ENCODE peak calls at places on chromosomes 7 and 10, in four cellular contexts. Z is PC-3, G is mesenchymal stem cell, X is IMR-90. D is an unnamed sample.

GRCh38 chr7:25495342-25495855 is 267.1 kb upstream of the NPVF start:
- DNase-seq in Z (no peak), G (no peak), X (no peak), D (peak; percentile 66)

GRCh38 chr10:75029420-75029819 is 82.0 kb upstream of the SAMD8 start:
- DNase-seq in Z (no peak), G (no peak), X (no peak), D (no peak)

GRCh38 chr10:129694633-129695356 is 227.8 kb downstream of the MGMT start:
- DNase-seq in Z (no peak), G (no peak), X (no peak), D (peak; percentile 24)

GRCh38 chr10:112335104-112335840 is 38.6 kb upstream of the ACSL5 start:
- DNase-seq in Z (no peak), G (no peak), X (peak; percentile 27), D (no peak)

GRCh38 chr10:71750986-71751385 is 22.3 kb downstream of the VSIR start:
- DNase-seq in Z (no peak), G (no peak), X (no peak), D (no peak)

GRCh38 chr10:230758-231157 is 95.5 kb downstream of the ZMYND11 start:
- DNase-seq in Z (peak; percentile 27), G (no peak), X (no peak), D (no peak)

GRCh38 chr7:103343332-103343731 is 1.2 kb downstream of the DNAJC2 start:
- DNase-seq in Z (peak; percentile 17), G (peak; percentile 4), X (no peak), D (no peak)

GRCh38 chr10:70513848-70514309 is 35.3 kb downstream of the PALD1 start:
- DNase-seq in Z (no peak), G (no peak), X (no peak), D (peak; percentile 73)

GRCh38 chr10:70337201-70337651 is 45.2 kb downstream of the LRRC20 start:
- DNase-seq in Z (no peak), G (no peak), X (peak; percentile 34), D (peak; percentile 81)

GRCh38 chr7:19489162-19489820 is 219.5 kb downstream of the POLR1F start:
- DNase-seq in Z (no peak), G (no peak), X (no peak), D (no peak)

GRCh38 chr10:125020386-125020785 is 78.5 kb downstream of the ZRANB1 start:
- DNase-seq in Z (no peak), G (no peak), X (no peak), D (no peak)

GRCh38 chr7:141652691-141653090 is 49.3 kb downstream of the DENND11 start:
- DNase-seq in Z (no peak), G (no peak), X (no peak), D (peak; percentile 59)

GRCh38 chr7:6026011-6026819 is 5.0 kb upstream of the ANKRD61 start:
- DNase-seq in Z (peak; percentile 55), G (peak; percentile 37), X (peak; percentile 20), D (peak; percentile 90)

GRCh38 chr10:98269435-98269912 is 1.5 kb upstream of the LOXL4 start:
- DNase-seq in Z (peak; percentile 92), G (peak; percentile 65), X (peak; percentile 73), D (peak; percentile 84)

GRCh38 chr7:2623698-2624014 is 8.1 kb upstream of the TTYH3 start:
- DNase-seq in Z (no peak), G (no peak), X (no peak), D (no peak)

GRCh38 chr7:147571436-147572180 is 1019.0 kb upstream of the C7orf33 start:
- DNase-seq in Z (no peak), G (no peak), X (no peak), D (no peak)

GRCh38 chr7:29078286-29078685 is 68.1 kb downstream of the CPVL start:
- DNase-seq in Z (no peak), G (no peak), X (no peak), D (no peak)

GRCh38 chr7:78326870-78327269 is 528.3 kb downstream of the PHTF2 start:
- DNase-seq in Z (no peak), G (no peak), X (peak; percentile 15), D (no peak)

GRCh38 chr7:155729847-155730246 is 82.4 kb downstream of the SHH start:
- DNase-seq in Z (peak; percentile 60), G (no peak), X (peak; percentile 61), D (no peak)

GRCh38 chr7:50682079-50682478 is 100.6 kb downstream of the GRB10 start:
- DNase-seq in Z (peak; percentile 42), G (no peak), X (no peak), D (no peak)

GRCh38 chr10:133459454-133460207 is 5.9 kb downstream of the SCART1 start:
- DNase-seq in Z (no peak), G (no peak), X (no peak), D (no peak)

GRCh38 chr7:117110480-117111315 is 157.4 kb downstream of the ST7 start:
- DNase-seq in Z (no peak), G (peak; percentile 65), X (no peak), D (no peak)

GRCh38 chr7:65509368-65510186 is 135.9 kb downstream of the ZNF92 start:
- DNase-seq in Z (peak; percentile 1), G (no peak), X (no peak), D (peak; percentile 65)

GRCh38 chr10:34727595-34728033 is 87.5 kb downstream of the PARD3 start:
- DNase-seq in Z (no peak), G (peak; percentile 21), X (no peak), D (no peak)

GRCh38 chr10:45001382-45002148 is 842 bp downstream of the ZNF22 start:
- DNase-seq in Z (peak; percentile 84), G (peak; percentile 77), X (peak; percentile 69), D (peak; percentile 74)

GRCh38 chr7:69448071-69448470 is 150.2 kb upstream of the AUTS2 start:
- DNase-seq in Z (no peak), G (no peak), X (no peak), D (no peak)

GRCh38 chr10:129963076-129963830 is 821 bp downstream of the EBF3 start:
- DNase-seq in Z (no peak), G (peak; percentile 72), X (peak; percentile 40), D (peak; percentile 80)

GRCh38 chr7:105461518-105461917 is 60.6 kb downstream of the PUS7 start:
- DNase-seq in Z (no peak), G (peak; percentile 16), X (peak; percentile 14), D (no peak)

GRCh38 chr10:124636271-124636993 is 107.7 kb downstream of the FAM53B start:
- DNase-seq in Z (no peak), G (no peak), X (no peak), D (no peak)

GRCh38 chr7:155344618-155345433 is 47.1 kb downstream of the INSIG1 start:
- DNase-seq in Z (peak; percentile 72), G (peak; percentile 62), X (peak; percentile 64), D (peak; percentile 94)

GRCh38 chr7:41148521-41148951 is 554.4 kb downstream of the INHBA start:
- DNase-seq in Z (peak; percentile 97), G (peak; percentile 83), X (peak; percentile 91), D (no peak)

GRCh38 chr7:3673524-3673923 is 372.5 kb downstream of the SDK1 start:
- DNase-seq in Z (peak; percentile 42), G (no peak), X (peak; percentile 6), D (peak; percentile 91)

GRCh38 chr7:2520131-2520807 is 695 bp downstream of the LFNG start:
- DNase-seq in Z (peak; percentile 13), G (no peak), X (no peak), D (peak; percentile 77)

GRCh38 chr7:25389489-25390106 is 161.3 kb upstream of the NPVF start:
- DNase-seq in Z (peak; percentile 41), G (peak; percentile 63), X (peak; percentile 42), D (no peak)

GRCh38 chr7:41785840-41786239 is 83.0 kb upstream of the INHBA start:
- DNase-seq in Z (no peak), G (no peak), X (no peak), D (no peak)

GRCh38 chr10:59655309-59655708 is 54.3 kb downstream of the SLC16A9 start:
- DNase-seq in Z (peak; percentile 62), G (no peak), X (no peak), D (no peak)

GRCh38 chr7:114802628-114803027 is 119.3 kb upstream of the MDFIC start:
- DNase-seq in Z (no peak), G (no peak), X (no peak), D (no peak)

GRCh38 chr10:4472190-4472904 is 353.7 kb upstream of the AKR1E2 start:
- DNase-seq in Z (no peak), G (no peak), X (no peak), D (no peak)

GRCh38 chr10:100022403-100022802 is 12.7 kb upstream of the DNMBP start:
- DNase-seq in Z (peak; percentile 49), G (no peak), X (peak; percentile 65), D (no peak)

GRCh38 chr10:100020883-100021248 is 11.1 kb upstream of the DNMBP start:
- DNase-seq in Z (no peak), G (no peak), X (no peak), D (no peak)

GRCh38 chr10:100019824-100020160 is 10.0 kb upstream of the DNMBP start:
- DNase-seq in Z (peak; percentile 46), G (peak; percentile 18), X (no peak), D (peak; percentile 78)

GRCh38 chr10:100021322-100021721 is 11.6 kb upstream of the DNMBP start:
- DNase-seq in Z (no peak), G (no peak), X (no peak), D (no peak)

GRCh38 chr10:100020161-100020882 is 10.6 kb upstream of the DNMBP start:
- DNase-seq in Z (peak; percentile 65), G (no peak), X (no peak), D (no peak)
- H3K9ac ChIP-seq in Z (no peak overlapping the region), G (no peak overlapping the region), X (no peak overlapping the region), D (no peak overlapping the region)

GRCh38 chr7:42886866-42887509 is 24.9 kb downstream of the C7orf25 start:
- DNase-seq in Z (peak; percentile 59), G (no peak), X (no peak), D (no peak)
- H3K27ac ChIP-seq in Z (peak overlapping the region; percentile 72), G (no peak overlapping the region), X (no peak overlapping the region), D (no peak overlapping the region)

GRCh38 chr10:99522078-99522479 is 10.7 kb upstream of the NKX2-3 start:
- DNase-seq in Z (no peak), G (peak; percentile 74), X (no peak), D (peak; percentile 70)
- H3K27me3 ChIP-seq in Z (peaks cover 38% of the 10 kb centered on the region), G (peaks cover 93% of the 10 kb centered on the region), X (peaks cover 78% of the 10 kb centered on the region), D (peaks cover 100% of the 10 kb centered on the region)

GRCh38 chr10:110003524-110003885 is 4.3 kb upstream of the ADD3 start:
- DNase-seq in Z (no peak), G (no peak), X (no peak), D (no peak)
- H3K9ac ChIP-seq in Z (no peak overlapping the region), G (no peak overlapping the region), X (no peak overlapping the region), D (no peak overlapping the region)

DNA sequence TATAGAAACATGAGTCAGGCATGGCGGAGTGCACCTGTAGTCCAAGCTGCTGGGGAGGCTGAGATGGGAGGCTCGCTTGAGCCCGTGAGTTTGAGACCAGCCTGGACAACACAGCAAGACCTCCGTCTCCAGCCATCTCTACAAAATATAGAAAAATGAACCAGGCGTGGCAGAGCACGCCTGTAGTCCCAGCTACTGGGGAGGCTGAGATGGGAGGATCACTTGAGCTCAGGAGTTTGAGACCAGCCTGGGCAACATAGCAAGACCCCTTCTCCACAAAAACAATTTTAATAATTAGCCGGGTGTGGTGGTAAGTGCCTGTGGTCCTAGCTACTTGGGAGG is 49.0 kb upstream of the MYL10 start:
- DNase-seq in Z (no peak), G (no peak), X (no peak), D (no peak)
- H3K27ac ChIP-seq in Z (no peak overlapping the region), G (no peak overlapping the region), X (no peak overlapping the region), D (no peak overlapping the region)